ENCODE peak calls at places on chromosomes 12 and 14, in four cellular contexts. F, L, T and C are unnamed samples.

GRCh38 chr12:113422030-113422900 is at the start of gene SDSL:
- DNase-seq in T (peak; percentile 64), F (peak; percentile 75), L (no peak), C (peak; percentile 64)

GRCh38 chr12:122955151-122955550 is 11.1 kb downstream of the ABCB9 start:
- DNase-seq in F (no peak), L (no peak), T (no peak), C (no peak)

GRCh38 chr14:85487215-85487614 is 42.7 kb upstream of the FLRT2 start:
- DNase-seq in F (no peak), T (no peak), L (no peak), C (no peak)

GRCh38 chr12:92665496-92665895 is 37.3 kb upstream of the PLEKHG7 start:
- DNase-seq in F (no peak), T (no peak), L (no peak), C (no peak)

GRCh38 chr12:89391726-89392336 is 39.5 kb upstream of the DUSP6 start:
- DNase-seq in F (no peak), T (no peak), L (no peak), C (no peak)

GRCh38 chr12:76666272-76666845 is 97.6 kb upstream of the ZDHHC17 start:
- DNase-seq in F (no peak), L (no peak), T (no peak), C (no peak)

GRCh38 chr14:81625343-81625742 is 91.7 kb upstream of the SEL1L start:
- DNase-seq in T (peak; percentile 34), F (no peak), L (no peak), C (no peak)

GRCh38 chr12:132475304-132476037 is 14.5 kb upstream of the FBRSL1 start:
- DNase-seq in L (peak; percentile 60), F (peak; percentile 24), T (no peak), C (peak; percentile 72)

GRCh38 chr14:74980398-74980745 is 22.3 kb upstream of the EIF2B2 start:
- DNase-seq in F (no peak), L (no peak), T (no peak), C (no peak)

GRCh38 chr14:89336338-89336737 is 80.7 kb downstream of the FOXN3 start:
- DNase-seq in T (no peak), L (no peak), F (no peak), C (no peak)

GRCh38 chr12:58249610-58250009 is 308.2 kb downstream of the ATP23 start:
- DNase-seq in F (no peak), T (no peak), L (no peak), C (no peak)

GRCh38 chr14:104149278-104149595 is 10.8 kb downstream of the KIF26A start:
- DNase-seq in T (no peak), F (no peak), L (no peak), C (peak; percentile 13)

GRCh38 chr12:27554003-27554402 is 30.0 kb downstream of the PPFIBP1 start:
- DNase-seq in F (no peak), T (no peak), L (no peak), C (no peak)

GRCh38 chr14:64737391-64738305 is 33.4 kb downstream of the PLEKHG3 start:
- DNase-seq in F (peak; percentile 20), L (no peak), T (no peak), C (no peak)

GRCh38 chr12:1332327-1332726 is 262.1 kb downstream of the FBXL14 start:
- DNase-seq in T (no peak), F (no peak), L (no peak), C (no peak)

GRCh38 chr14:71703477-71703876 is 228.8 kb upstream of the RGS6 start:
- DNase-seq in F (no peak), L (no peak), T (no peak), C (no peak)

GRCh38 chr12:123595729-123596128 is 6.2 kb upstream of the DDX55 start:
- DNase-seq in L (no peak), T (no peak), F (no peak), C (no peak)

DNA sequence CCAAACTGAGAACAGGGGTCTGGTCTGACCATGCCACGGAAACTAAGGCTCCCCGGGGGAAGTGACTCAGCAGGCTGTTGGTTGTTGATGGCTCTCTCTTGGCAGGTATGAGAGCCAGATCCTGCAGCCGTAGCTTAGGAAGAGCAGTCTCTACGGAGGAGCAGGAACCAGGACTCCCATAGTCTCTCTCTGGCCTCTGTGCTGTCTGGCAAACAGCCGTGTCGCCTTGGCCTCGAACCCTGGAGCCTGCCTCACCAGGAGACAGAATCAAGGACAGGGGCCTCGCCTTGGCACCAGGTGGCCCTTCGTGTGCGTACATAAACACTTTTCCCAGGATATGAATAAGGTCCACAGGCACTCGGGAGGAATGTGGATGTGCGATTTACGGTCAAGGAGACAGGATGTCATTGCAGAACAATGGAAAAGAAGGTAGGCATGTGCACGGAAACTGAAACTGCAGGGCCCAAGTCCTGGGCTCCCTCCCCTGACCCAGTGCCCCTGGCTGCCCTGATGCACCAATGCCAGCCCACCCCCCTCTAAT is 7.9 kb downstream of the VWF start:
- DNase-seq in F (peak; percentile 69), T (no peak), L (no peak), C (peak; percentile 67)
- H3K27ac ChIP-seq in F (peak overlapping the region; percentile 86), T (no peak overlapping the region), L (no peak overlapping the region), C (peak overlapping the region; percentile 53)

DNA sequence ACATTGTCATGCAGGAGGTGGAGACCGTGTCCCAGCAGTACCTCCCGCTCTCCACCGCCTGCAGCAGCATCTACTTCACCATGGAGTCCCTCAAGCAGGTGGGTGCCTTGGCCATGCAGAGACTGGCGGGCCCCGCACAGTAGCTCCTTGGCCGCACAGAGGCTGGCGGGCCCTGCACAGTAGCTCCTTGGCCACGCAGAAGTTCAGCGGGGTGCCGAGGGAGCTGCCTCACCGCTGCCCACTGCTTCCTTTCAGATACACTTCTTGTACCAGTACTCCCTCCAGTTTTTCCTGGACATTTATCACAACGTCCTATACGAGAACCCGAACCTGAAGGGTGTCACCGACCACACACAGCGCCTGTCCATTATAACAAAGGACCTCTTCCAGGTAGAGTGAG is 47.7 kb downstream of the HSP90AA1 start:
- DNase-seq in F (no peak), T (no peak), L (no peak), C (no peak)
- H3K36me3 ChIP-seq in F (peaks cover 100% of the 10 kb centered on the region), T (no peaks in the 10 kb centered on the region), L (peaks cover 90% of the 10 kb centered on the region), C (peaks cover 29% of the 10 kb centered on the region)

DNA sequence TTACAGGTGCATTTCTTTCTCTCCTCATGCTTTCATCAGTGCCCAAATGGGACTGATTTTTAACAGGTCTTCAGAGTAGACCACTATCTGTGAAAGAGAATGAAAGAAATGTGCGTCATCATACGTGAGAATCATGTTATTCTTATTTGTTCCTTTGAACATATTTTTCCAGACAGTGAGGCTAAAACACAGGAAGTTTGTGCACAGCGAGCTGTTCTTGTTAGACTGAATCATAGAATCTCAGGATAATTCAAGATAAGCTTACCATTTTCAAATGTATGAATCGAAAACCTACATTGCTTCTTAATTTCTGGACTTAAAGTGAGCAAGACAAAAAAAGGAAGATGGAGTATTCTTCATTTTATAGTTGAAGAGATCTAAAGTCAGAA is 383.1 kb downstream of the EGLN3 start:
- DNase-seq in T (no peak), F (no peak), L (no peak), C (no peak)
- H3K4me3 ChIP-seq in T (no peak overlapping the region), F (no peak overlapping the region), L (no peak overlapping the region), C (no peak overlapping the region)

GRCh38 chr12:66388512-66388911 is 86.2 kb downstream of the HELB start:
- DNase-seq in T (no peak), L (no peak), F (no peak), C (no peak)
- H3K27ac ChIP-seq in T (no peak overlapping the region), L (no peak overlapping the region), F (no peak overlapping the region), C (no peak overlapping the region)

GRCh38 chr14:77085538-77085937 is 12.5 kb upstream of the CIPC start:
- DNase-seq in L (no peak), T (no peak), F (no peak), C (no peak)

GRCh38 chr14:77083082-77083481 is 15.0 kb upstream of the CIPC start:
- DNase-seq in F (no peak), L (no peak), T (no peak), C (no peak)

GRCh38 chr14:77086017-77086727 is 11.9 kb upstream of the CIPC start:
- DNase-seq in T (peak; percentile 65), L (peak; percentile 11), F (no peak), C (no peak)

GRCh38 chr14:77084991-77085390 is 13.1 kb upstream of the CIPC start:
- DNase-seq in L (no peak), F (no peak), T (no peak), C (no peak)

DNA sequence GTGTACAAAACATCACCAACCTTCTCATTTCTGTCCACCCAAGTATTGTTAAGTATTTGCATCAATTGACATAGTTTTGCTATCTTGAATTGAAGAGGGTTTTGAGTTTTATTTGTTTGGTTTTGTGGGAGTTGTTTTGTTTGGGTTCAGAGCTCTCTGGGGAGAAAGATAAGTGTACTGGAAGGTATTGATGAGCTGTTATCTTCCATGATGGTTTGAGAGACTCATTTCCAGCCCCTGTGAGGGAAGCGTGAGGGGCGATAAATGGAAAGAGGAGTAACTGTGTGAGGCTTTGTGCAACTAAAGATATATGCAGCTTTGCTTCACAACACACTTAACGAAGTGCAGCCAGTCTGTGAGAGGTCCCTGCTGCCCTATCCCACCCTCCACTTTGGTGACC is 15.7 kb upstream of the CIPC start:
- DNase-seq in T (no peak), F (no peak), L (no peak), C (no peak)
- H3K36me3 ChIP-seq in T (no peaks in the 10 kb centered on the region), F (no peaks in the 10 kb centered on the region), L (no peaks in the 10 kb centered on the region), C (no peaks in the 10 kb centered on the region)

GRCh38 chr14:31024042-31024480 is 1.4 kb upstream of the AP4S1 start:
- DNase-seq in L (no peak), F (no peak), T (no peak), C (no peak)
- H3K4me3 ChIP-seq in L (peak overlapping the region; percentile 97), F (peak overlapping the region; percentile 96), T (peak overlapping the region; percentile 80), C (peak overlapping the region; percentile 98)

GRCh38 chr12:63129927-63130326 is 21.1 kb downstream of the AVPR1A start:
- DNase-seq in T (no peak), L (no peak), F (no peak), C (no peak)

GRCh38 chr12:63133981-63134380 is 17.0 kb downstream of the AVPR1A start:
- DNase-seq in L (no peak), F (no peak), T (no peak), C (no peak)

DNA sequence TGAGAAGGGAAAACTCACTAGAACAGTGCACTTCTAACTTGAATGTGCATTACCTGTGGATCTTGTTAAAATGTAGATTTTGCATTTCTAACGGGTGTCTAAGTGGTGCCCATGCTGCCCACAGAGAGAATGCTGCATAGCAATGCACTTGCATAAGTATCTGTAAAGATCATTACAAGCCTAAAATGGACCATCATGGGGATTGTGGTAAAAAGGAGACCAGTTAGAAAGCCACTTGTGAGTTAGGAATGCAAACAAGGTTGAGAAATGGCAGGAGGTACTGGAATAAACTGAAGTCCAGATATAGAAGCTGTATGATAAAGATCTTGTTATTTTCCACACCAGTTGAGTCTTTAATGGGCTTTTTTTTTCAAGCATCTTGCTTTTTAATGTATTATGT is 18.8 kb downstream of the AVPR1A start:
- DNase-seq in T (no peak), L (no peak), F (no peak), C (no peak)
- H3K27ac ChIP-seq in T (no peak overlapping the region), L (no peak overlapping the region), F (no peak overlapping the region), C (no peak overlapping the region)

GRCh38 chr12:70928066-70928465 is 7.5 kb upstream of the PTPRR start:
- DNase-seq in F (no peak), T (no peak), L (no peak), C (no peak)
- H3K36me3 ChIP-seq in F (no peaks in the 10 kb centered on the region), T (no peaks in the 10 kb centered on the region), L (no peaks in the 10 kb centered on the region), C (no peaks in the 10 kb centered on the region)